ENCODE peak calls at places on chromosomes 6 and 20, in ten cellular contexts. G is MCF 10A, P is GM13976, E is WERI-Rb-1, H is GM20000, B is pancreas, S is fibroblast of the aortic adventitia, L is ovary, W is progenitor cell of endocrine pancreas, K is astrocyte of the cerebellum. O is an unnamed sample.

GRCh38 chr6:158467923-158468322 is 92.0 kb upstream of the TMEM181 start:
- DNase-seq in S (no peak), P (no peak), B (no peak), L (no peak), H (no peak), E (no peak), W (no peak), K (no peak), G (no peak), O (no peak)

GRCh38 chr20:32460683-32461320 is 102.7 kb downstream of the ASXL1 start:
- DNase-seq in B (no peak), G (no peak), P (no peak), L (no peak), W (no peak), S (no peak), H (no peak), E (no peak), K (no peak), O (no peak)

GRCh38 chr20:62815066-62815991 is 1.5 kb upstream of the COL9A3 start:
- DNase-seq in W (no peak), L (no peak), H (no peak), P (no peak), E (no peak), S (peak), K (no peak), B (no peak), G (peak), O (no peak)

GRCh38 chr6:92052513-92052912 is 1366.8 kb downstream of the EPHA7 start:
- DNase-seq in S (no peak), K (no peak), W (no peak), E (no peak), P (no peak), H (no peak), G (no peak), L (no peak), B (no peak), O (no peak)

GRCh38 chr6:129312865-129313264 is 397.1 kb downstream of the ARHGAP18 start:
- DNase-seq in W (no peak), B (no peak), K (peak), P (no peak), E (no peak), H (no peak), G (peak), S (peak), L (no peak), O (no peak)

GRCh38 chr6:148682990-148683389 is 63.8 kb upstream of the UST start:
- DNase-seq in H (no peak), B (no peak), L (no peak), G (no peak), P (no peak), S (no peak), W (no peak), K (no peak), E (no peak), O (no peak)

GRCh38 chr6:113596907-113597583 is 260.1 kb upstream of the MARCKS start:
- DNase-seq in W (no peak), K (no peak), S (peak), L (no peak), P (no peak), H (no peak), E (no peak), G (no peak), B (no peak), O (no peak)

GRCh38 chr6:11241793-11242201 is 9.3 kb upstream of the NEDD9 start:
- DNase-seq in W (peak), B (peak), H (no peak), P (no peak), E (no peak), G (no peak), S (peak), L (peak), K (no peak), O (no peak)

GRCh38 chr6:84272298-84272697 is 44.9 kb upstream of the CEP162 start:
- DNase-seq in P (no peak), E (no peak), K (no peak), S (no peak), H (no peak), G (no peak), L (no peak), W (no peak), B (no peak), O (no peak)

GRCh38 chr6:43702522-43703440 is 15.2 kb upstream of the MRPS18A start:
- DNase-seq in W (peak), H (peak), G (peak), E (peak), S (peak), K (peak), L (peak), P (no peak), B (peak), O (peak)

GRCh38 chr6:167096991-167097390 is 25.9 kb upstream of the CCR6 start:
- DNase-seq in S (no peak), H (no peak), G (no peak), E (no peak), P (no peak), B (no peak), K (no peak), W (no peak), L (no peak), O (no peak)

GRCh38 chr6:146770965-146771735 is 172.4 kb downstream of the ADGB start:
- DNase-seq in H (no peak), K (no peak), W (no peak), G (no peak), L (no peak), B (no peak), E (no peak), P (no peak), S (no peak), O (peak)

GRCh38 chr6:38773338-38773737 is 58.2 kb downstream of the DNAH8 start:
- DNase-seq in H (peak), K (no peak), B (no peak), L (no peak), G (peak), E (peak), S (no peak), P (peak), W (no peak), O (peak)
- TF ChIP-seq CTCF in H (peak), K (peak), B (peak), L (no peak), G (peak), E (peak), S (no peak), P (peak), W (peak), O (peak)

DNA sequence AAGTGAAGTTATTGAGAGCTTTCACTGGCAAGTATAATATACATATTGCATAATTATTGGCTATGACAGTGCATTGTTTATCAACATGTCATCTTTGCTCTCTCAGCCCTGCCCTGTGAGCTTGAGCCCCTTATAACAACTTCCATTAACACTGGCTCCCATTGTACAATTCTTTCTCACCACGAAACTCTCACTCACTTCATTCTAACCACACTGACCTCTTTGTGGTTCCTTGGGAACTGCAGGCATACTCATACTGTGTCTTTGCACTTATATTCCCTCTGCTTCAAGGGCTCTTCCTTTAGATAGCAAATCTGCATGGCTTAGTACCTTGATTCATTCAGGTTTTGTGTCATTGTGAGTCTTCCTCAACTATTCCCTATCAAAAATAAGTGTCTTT is 411.8 kb downstream of the CDKAL1 start:
- DNase-seq in G (peak), L (no peak), S (peak), P (peak), B (no peak), W (no peak), K (peak), H (peak), E (no peak), O (peak)
- TF ChIP-seq CTCF in G (no peak), L (no peak), S (peak), P (no peak), B (no peak), W (no peak), K (no peak), H (no peak), E (peak), O (no peak)

DNA sequence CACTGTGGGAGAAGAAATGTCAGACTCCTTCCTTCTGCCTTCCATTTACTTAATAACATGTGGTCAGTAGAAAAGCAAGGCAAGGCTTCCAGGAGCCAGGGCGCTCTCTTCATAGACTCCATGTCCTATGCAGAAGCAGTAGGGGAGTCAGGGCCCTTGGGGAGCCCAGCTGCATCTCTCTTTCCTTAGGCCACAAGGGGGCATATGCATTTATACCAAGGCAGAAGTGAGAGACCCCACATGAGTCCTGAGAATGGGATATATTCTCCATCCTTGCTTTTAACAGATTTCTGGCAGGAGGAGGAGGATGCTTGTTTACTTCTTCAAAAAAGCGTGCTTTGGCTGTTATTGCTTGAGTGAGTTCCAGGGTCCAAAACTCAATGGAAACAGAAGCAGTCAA is 198.5 kb downstream of the HIVEP2 start:
- DNase-seq in G (peak), B (no peak), S (peak), E (peak), L (no peak), K (no peak), H (peak), W (peak), P (no peak), O (peak)
- TF ChIP-seq CTCF in G (peak), B (no peak), S (peak), E (peak), L (no peak), K (peak), H (peak), W (peak), P (peak), O (peak)

GRCh38 chr6:89508755-89509563 is 76.0 kb downstream of the ANKRD6 start:
- DNase-seq in P (no peak), E (no peak), G (no peak), K (no peak), W (no peak), L (peak), H (no peak), B (no peak), S (peak), O (no peak)

GRCh38 chr6:89509719-89510339 is 76.9 kb downstream of the ANKRD6 start:
- DNase-seq in S (peak), B (peak), G (peak), P (no peak), W (no peak), K (no peak), H (no peak), E (no peak), L (no peak), O (no peak)

GRCh38 chr6:89505847-89506246 is 72.9 kb downstream of the ANKRD6 start:
- DNase-seq in W (no peak), E (no peak), P (no peak), L (no peak), H (no peak), B (no peak), G (no peak), K (no peak), S (no peak), O (no peak)

GRCh38 chr6:89506716-89507597 is 74.0 kb downstream of the ANKRD6 start:
- DNase-seq in W (no peak), E (no peak), H (no peak), K (no peak), S (no peak), B (no peak), G (no peak), P (no peak), L (no peak), O (no peak)

GRCh38 chr6:89510393-89510792 is 77.4 kb downstream of the ANKRD6 start:
- DNase-seq in W (no peak), K (no peak), E (no peak), H (no peak), B (no peak), S (no peak), P (no peak), L (no peak), G (no peak), O (no peak)
- TF ChIP-seq CTCF in W (no peak), K (no peak), E (no peak), H (no peak), B (no peak), S (no peak), P (no peak), L (no peak), G (no peak), O (no peak)

GRCh38 chr20:37749185-37749584 is 55.4 kb downstream of the CTNNBL1 start:
- DNase-seq in W (no peak), B (no peak), G (no peak), L (no peak), H (no peak), E (no peak), S (no peak), K (no peak), P (no peak), O (no peak)
- TF ChIP-seq CTCF in W (no peak), B (no peak), G (no peak), L (no peak), H (no peak), E (no peak), S (no peak), K (no peak), P (no peak), O (no peak)

DNA sequence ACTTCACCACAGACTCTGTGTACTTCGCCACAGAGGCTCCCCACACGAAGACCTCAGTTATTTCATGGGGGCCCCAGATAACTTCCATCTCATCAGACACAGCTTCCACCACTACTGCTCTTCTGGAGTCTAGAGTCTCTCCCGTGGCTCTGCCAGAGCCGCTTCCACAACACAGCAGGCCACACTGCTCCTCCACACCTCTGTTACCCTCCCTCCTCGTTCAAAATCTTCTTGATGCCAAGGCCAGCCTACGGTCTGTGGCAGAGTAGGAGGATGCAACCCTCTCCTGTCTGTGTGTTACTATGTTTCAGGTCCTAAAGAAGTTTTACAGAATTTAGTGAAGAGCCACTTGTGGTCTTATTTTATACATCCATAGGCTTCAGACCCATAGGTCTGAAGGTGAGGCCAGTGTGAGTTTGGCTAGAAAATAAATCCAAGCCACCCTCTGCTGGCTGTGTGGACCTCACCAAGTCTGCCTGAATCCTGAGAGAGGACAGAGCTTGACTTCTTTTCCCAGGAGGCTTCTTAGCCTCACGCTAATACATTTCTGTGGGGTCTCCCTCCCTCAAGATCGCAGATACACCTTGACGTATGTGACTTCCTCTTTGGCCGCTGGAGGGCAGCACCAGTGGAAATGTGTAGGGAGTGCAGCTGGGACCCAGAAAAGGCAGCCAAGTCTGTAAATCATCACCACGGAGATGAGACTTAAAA is 197.7 kb downstream of the FAXC start:
- DNase-seq in P (peak), E (peak), G (peak), B (no peak), S (peak), L (no peak), H (peak), K (no peak), W (peak), O (peak)
- TF ChIP-seq CTCF in P (peak), E (peak), G (peak), B (peak), S (peak), L (no peak), H (peak), K (peak), W (peak), O (peak)

GRCh38 chr6:30162265-30163089 is 869 bp upstream of the TRIM15 start:
- DNase-seq in L (no peak), B (no peak), G (no peak), P (no peak), S (no peak), W (no peak), E (no peak), H (no peak), K (no peak), O (no peak)

GRCh38 chr6:30160791-30161261 is at the start of gene TRIM10:
- DNase-seq in L (no peak), G (no peak), K (no peak), W (no peak), P (no peak), E (no peak), B (no peak), H (no peak), S (no peak), O (no peak)

GRCh38 chr6:30164714-30165113 is 1.4 kb downstream of the TRIM15 start:
- DNase-seq in K (no peak), G (no peak), L (no peak), H (no peak), E (no peak), W (no peak), B (no peak), S (no peak), P (no peak), O (no peak)

GRCh38 chr6:30163918-30164654 is 740 bp downstream of the TRIM15 start:
- DNase-seq in G (no peak), B (no peak), H (no peak), S (no peak), K (no peak), E (no peak), L (no peak), P (no peak), W (no peak), O (no peak)

DNA sequence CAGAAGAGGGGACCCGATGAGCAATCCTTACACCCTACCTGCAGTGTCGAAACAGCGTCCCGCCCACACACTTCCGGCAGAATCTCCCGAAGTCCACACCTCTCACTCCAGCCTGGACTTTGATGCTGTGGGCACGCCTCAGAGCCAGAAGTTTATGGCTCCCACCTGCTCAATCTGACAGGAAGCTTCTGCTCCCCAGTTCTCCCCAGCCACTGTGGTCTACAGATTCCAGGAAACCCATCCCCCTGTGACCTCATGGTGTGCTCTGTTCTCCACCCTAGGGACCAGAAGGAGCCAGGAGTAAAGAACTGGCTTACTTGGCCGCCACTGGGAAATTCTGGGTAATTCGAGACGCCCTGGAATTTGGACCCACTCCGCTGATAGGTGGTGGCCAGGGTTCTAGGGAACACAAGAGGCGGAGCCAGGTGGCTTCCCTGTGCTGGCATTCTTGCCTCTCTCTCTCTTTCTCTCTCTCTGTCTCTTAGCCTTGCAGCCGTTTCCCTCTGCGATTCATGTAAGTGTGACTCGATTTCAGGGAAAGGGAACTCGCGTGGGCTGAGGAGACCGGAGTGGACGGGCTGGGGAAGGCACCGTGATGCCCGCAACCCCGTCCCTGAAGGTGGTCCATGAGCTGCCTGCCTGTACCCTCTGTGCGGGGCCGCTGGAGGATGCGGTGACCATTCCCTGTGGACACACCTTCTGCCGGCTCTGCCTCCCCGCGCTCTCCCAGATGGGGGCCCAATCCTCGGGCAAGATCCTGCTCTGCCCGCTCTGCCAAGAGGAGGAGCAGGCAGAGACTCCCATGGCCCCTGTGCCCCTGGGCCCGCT is at the start of gene TRIM15:
- DNase-seq in W (no peak), H (no peak), K (no peak), B (no peak), L (no peak), G (peak), S (no peak), P (no peak), E (no peak), O (peak)
- TF ChIP-seq CTCF in W (no peak), H (no peak), K (no peak), B (no peak), L (no peak), G (no peak), S (no peak), P (no peak), E (no peak), O (no peak)

GRCh38 chr6:16128759-16129622 is at the start of gene MYLIP:
- DNase-seq in G (peak), W (peak), E (peak), B (peak), H (peak), K (peak), L (peak), S (peak), P (peak), O (peak)
- TF ChIP-seq CTCF in G (peak), W (peak), E (peak), B (peak), H (peak), K (peak), L (peak), S (peak), P (peak), O (peak)

GRCh38 chr6:168618546-168619315 is 177.7 kb downstream of the SMOC2 start:
- DNase-seq in W (no peak), K (no peak), L (no peak), G (no peak), E (no peak), P (no peak), B (no peak), S (no peak), H (no peak), O (no peak)

GRCh38 chr6:168612586-168612985 is 171.6 kb downstream of the SMOC2 start:
- DNase-seq in W (no peak), E (no peak), P (no peak), K (no peak), G (no peak), B (no peak), S (no peak), H (no peak), L (no peak), O (no peak)

GRCh38 chr6:168619560-168620314 is 178.8 kb downstream of the SMOC2 start:
- DNase-seq in S (no peak), W (no peak), L (no peak), H (no peak), E (no peak), K (no peak), G (no peak), B (no peak), P (no peak), O (peak)

GRCh38 chr6:168615837-168616236 is 174.9 kb downstream of the SMOC2 start:
- DNase-seq in S (no peak), B (no peak), L (no peak), E (no peak), K (no peak), P (no peak), H (no peak), W (no peak), G (no peak), O (no peak)

DNA sequence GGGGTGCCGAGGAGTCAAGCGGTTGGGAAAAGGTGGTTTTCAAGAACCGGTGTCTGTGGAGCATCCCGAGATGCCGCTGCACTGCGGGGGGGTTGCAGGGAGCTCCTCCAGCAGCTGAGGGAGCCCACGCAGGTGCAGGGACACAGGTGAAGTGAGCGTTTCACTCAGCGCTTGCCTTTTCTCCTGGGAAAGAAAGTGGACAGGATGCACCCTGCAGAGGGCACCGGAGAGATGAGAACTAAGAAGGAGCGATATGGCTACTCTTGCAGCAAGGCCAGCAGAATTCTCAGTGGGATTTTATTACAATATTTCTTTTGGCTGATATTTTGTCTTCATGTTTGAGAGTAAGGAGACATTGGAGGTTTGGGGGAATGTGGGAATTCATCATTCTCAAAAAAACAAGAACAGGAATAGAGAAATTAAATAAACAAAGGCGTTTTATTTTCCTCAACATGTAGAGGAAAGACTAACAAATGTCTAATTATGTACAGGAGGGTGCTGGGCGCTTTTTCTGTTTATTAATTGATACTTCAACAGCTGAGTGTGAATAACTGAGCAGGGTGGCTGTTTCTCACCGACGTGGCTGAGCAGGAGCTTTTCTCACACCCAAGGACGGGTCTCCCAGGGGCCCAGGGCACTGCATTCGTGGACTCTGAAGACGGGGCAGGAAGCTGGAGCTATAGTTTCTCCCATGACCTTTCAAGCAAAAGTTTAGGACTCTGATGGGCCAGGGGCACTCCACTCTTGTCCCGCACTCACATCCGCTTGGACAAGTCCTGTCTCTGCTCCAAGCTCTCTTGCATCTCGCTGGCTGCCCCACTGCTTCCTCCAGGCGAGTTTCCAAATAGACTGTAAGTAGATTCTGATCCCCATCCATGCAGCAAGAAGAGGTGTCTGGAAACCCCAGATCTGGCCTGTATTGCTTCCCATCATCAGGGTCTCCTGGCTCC is 176.1 kb downstream of the SMOC2 start:
- DNase-seq in E (peak), H (no peak), K (no peak), G (peak), L (peak), P (no peak), B (no peak), S (peak), W (no peak), O (no peak)
- TF ChIP-seq CTCF in E (peak), H (no peak), K (no peak), G (peak), L (peak), P (no peak), B (no peak), S (peak), W (peak), O (no peak)

O was measured in activated CD8-positive, alpha-beta T cell treated with anti-CD3 and anti-CD28 coated beads for 36 hours.